ENCODE peak calls at places on chromosomes 12 and 14, in four cellular contexts. W, D, K and T are unnamed samples.

GRCh38 chr12:57112492-57113294 is 1.5 kb upstream of the STAT6 start:
- ATAC-seq in W (peak), D (no peak), K (no peak), T (no peak)

GRCh38 chr12:99436584-99436983 is 211.0 kb upstream of the GARIN6 start:
- ATAC-seq in W (no peak), D (no peak), K (no peak), T (no peak)

GRCh38 chr14:90072350-90072749 is 10.6 kb downstream of the KCNK13 start:
- ATAC-seq in W (no peak), K (no peak), D (no peak), T (no peak)

GRCh38 chr14:68928770-68929550 is 50.1 kb downstream of the ACTN1 start:
- ATAC-seq in W (no peak), D (no peak), K (peak), T (no peak)

GRCh38 chr12:112907415-112908157 is 824 bp downstream of the OAS1 start:
- ATAC-seq in K (peak), D (peak), W (peak), T (peak)

GRCh38 chr12:124321556-124322270 is 26.8 kb downstream of the RFLNA start:
- ATAC-seq in W (no peak), K (peak), D (peak), T (no peak)

GRCh38 chr14:69684461-69685183 is 73.2 kb downstream of the SUSD6 start:
- ATAC-seq in D (peak), W (no peak), K (no peak), T (no peak)

GRCh38 chr12:72359416-72359815 is 87.2 kb downstream of the TRHDE start:
- ATAC-seq in K (no peak), D (no peak), W (no peak), T (no peak)

GRCh38 chr12:92899388-92900001 is 29.6 kb downstream of the EEA1 start:
- ATAC-seq in K (peak), D (peak), W (peak), T (peak)

GRCh38 chr14:35632276-35633071 is 98.5 kb downstream of the INSM2 start:
- ATAC-seq in D (peak), K (no peak), W (peak), T (no peak)

GRCh38 chr12:48557919-48558318 is 11.9 kb downstream of the LALBA start:
- ATAC-seq in D (no peak), K (no peak), W (no peak), T (no peak)

GRCh38 chr12:11693068-11693467 is 43.6 kb downstream of the ETV6 start:
- ATAC-seq in W (peak), D (peak), K (no peak), T (no peak)

GRCh38 chr12:22164101-22164500 is 118.1 kb downstream of the CMAS start:
- ATAC-seq in W (no peak), D (no peak), K (no peak), T (no peak)

GRCh38 chr12:131052063-131052781 is 98.5 kb downstream of the ADGRD1 start:
- ATAC-seq in W (no peak), D (no peak), K (no peak), T (no peak)

GRCh38 chr12:65779091-65779642 is 45.1 kb upstream of the HMGA2 start:
- ATAC-seq in D (no peak), W (no peak), K (no peak), T (no peak)

GRCh38 chr14:102898776-102899515 is 23.5 kb upstream of the AMN start:
- ATAC-seq in W (no peak), K (no peak), D (no peak), T (no peak)